ENCODE peak calls at places on chromosomes 11 and 22, in five cellular contexts. One of them, this sample, is unnamed.

GRCh38 chr11:72058416-72059034 is 21.8 kb downstream of the NUMA1 start:
- DNase-seq in fibroblast of lung: peak
- DNase-seq in progenitor cell of endocrine pancreas: no peak
- DNase-seq in astrocyte of the cerebellum: no peak
- DNase-seq in foreskin keratinocyte: peak
- DNase-seq in this sample: peak

GRCh38 chr11:18471995-18472394 is 16.3 kb downstream of the LDHAL6A start:
- DNase-seq in fibroblast of lung: no peak
- DNase-seq in progenitor cell of endocrine pancreas: no peak
- DNase-seq in astrocyte of the cerebellum: no peak
- DNase-seq in foreskin keratinocyte: no peak
- DNase-seq in this sample: no peak

GRCh38 chr11:9138612-9139579 is 47.5 kb upstream of the SCUBE2 start:
- DNase-seq in fibroblast of lung: peak
- DNase-seq in progenitor cell of endocrine pancreas: no peak
- DNase-seq in astrocyte of the cerebellum: peak
- DNase-seq in foreskin keratinocyte: peak
- DNase-seq in this sample: peak

GRCh38 chr22:44930016-44930710 is 79.6 kb downstream of the PHF21B start:
- DNase-seq in fibroblast of lung: no peak
- DNase-seq in progenitor cell of endocrine pancreas: no peak
- DNase-seq in astrocyte of the cerebellum: no peak
- DNase-seq in foreskin keratinocyte: no peak
- DNase-seq in this sample: no peak

GRCh38 chr11:73465019-73465675 is 88.9 kb downstream of the RELT start:
- DNase-seq in fibroblast of lung: no peak
- DNase-seq in progenitor cell of endocrine pancreas: no peak
- DNase-seq in astrocyte of the cerebellum: no peak
- DNase-seq in foreskin keratinocyte: no peak
- DNase-seq in this sample: peak

GRCh38 chr11:36868380-36868779 is 270.3 kb upstream of the RAG2 start:
- DNase-seq in fibroblast of lung: no peak
- DNase-seq in progenitor cell of endocrine pancreas: no peak
- DNase-seq in astrocyte of the cerebellum: no peak
- DNase-seq in foreskin keratinocyte: peak
- DNase-seq in this sample: no peak

GRCh38 chr11:2789331-2789730 is 89.5 kb upstream of the KCNQ1OT1 start:
- DNase-seq in fibroblast of lung: no peak
- DNase-seq in progenitor cell of endocrine pancreas: peak
- DNase-seq in astrocyte of the cerebellum: no peak
- DNase-seq in foreskin keratinocyte: no peak
- DNase-seq in this sample: no peak

GRCh38 chr11:118658372-118659313 is 20.8 kb downstream of the TREH start:
- DNase-seq in fibroblast of lung: peak
- DNase-seq in progenitor cell of endocrine pancreas: no peak
- DNase-seq in astrocyte of the cerebellum: no peak
- DNase-seq in foreskin keratinocyte: no peak
- DNase-seq in this sample: no peak

GRCh38 chr11:118114266-118114665 is 27.5 kb upstream of the SMIM35 start:
- DNase-seq in fibroblast of lung: no peak
- DNase-seq in progenitor cell of endocrine pancreas: no peak
- DNase-seq in astrocyte of the cerebellum: no peak
- DNase-seq in foreskin keratinocyte: no peak
- DNase-seq in this sample: no peak

GRCh38 chr22:37703906-37704305 is 7.1 kb downstream of the TRIOBP start:
- DNase-seq in fibroblast of lung: no peak
- DNase-seq in progenitor cell of endocrine pancreas: no peak
- DNase-seq in astrocyte of the cerebellum: no peak
- DNase-seq in foreskin keratinocyte: no peak
- DNase-seq in this sample: peak

GRCh38 chr22:39622881-39623367 is 52.4 kb downstream of the CACNA1I start:
- DNase-seq in fibroblast of lung: peak
- DNase-seq in progenitor cell of endocrine pancreas: peak
- DNase-seq in astrocyte of the cerebellum: no peak
- DNase-seq in foreskin keratinocyte: no peak
- DNase-seq in this sample: peak

GRCh38 chr11:111905391-111905790 is 6.2 kb downstream of the CRYAB start:
- DNase-seq in fibroblast of lung: no peak
- DNase-seq in progenitor cell of endocrine pancreas: no peak
- DNase-seq in astrocyte of the cerebellum: no peak
- DNase-seq in foreskin keratinocyte: no peak
- DNase-seq in this sample: no peak

GRCh38 chr11:11071483-11071882 is 213.6 kb upstream of the ZBED5 start:
- DNase-seq in fibroblast of lung: no peak
- DNase-seq in progenitor cell of endocrine pancreas: no peak
- DNase-seq in astrocyte of the cerebellum: no peak
- DNase-seq in foreskin keratinocyte: no peak
- DNase-seq in this sample: no peak

GRCh38 chr11:118207079-118207478 is 17.7 kb downstream of the JAML start:
- DNase-seq in fibroblast of lung: no peak
- DNase-seq in progenitor cell of endocrine pancreas: no peak
- DNase-seq in astrocyte of the cerebellum: no peak
- DNase-seq in foreskin keratinocyte: no peak
- DNase-seq in this sample: no peak

GRCh38 chr11:16759857-16760256 is 21.4 kb downstream of the C11orf58 start:
- DNase-seq in fibroblast of lung: no peak
- DNase-seq in progenitor cell of endocrine pancreas: no peak
- DNase-seq in astrocyte of the cerebellum: no peak
- DNase-seq in foreskin keratinocyte: no peak
- DNase-seq in this sample: peak

GRCh38 chr11:87804176-87804575 is 371.1 kb downstream of the RAB38 start:
- DNase-seq in fibroblast of lung: no peak
- DNase-seq in progenitor cell of endocrine pancreas: no peak
- DNase-seq in astrocyte of the cerebellum: no peak
- DNase-seq in foreskin keratinocyte: no peak
- DNase-seq in this sample: no peak

GRCh38 chr11:47271961-47272661 is 2.2 kb downstream of the MADD start:
- DNase-seq in fibroblast of lung: no peak
- DNase-seq in progenitor cell of endocrine pancreas: no peak
- DNase-seq in astrocyte of the cerebellum: no peak
- DNase-seq in foreskin keratinocyte: no peak
- DNase-seq in this sample: no peak

GRCh38 chr11:106399075-106399500 is 321.6 kb downstream of the AASDHPPT start:
- DNase-seq in fibroblast of lung: peak
- DNase-seq in progenitor cell of endocrine pancreas: no peak
- DNase-seq in astrocyte of the cerebellum: peak
- DNase-seq in foreskin keratinocyte: peak
- DNase-seq in this sample: peak

GRCh38 chr11:115676206-115676605 is 172.0 kb upstream of the CADM1 start:
- DNase-seq in fibroblast of lung: no peak
- DNase-seq in progenitor cell of endocrine pancreas: no peak
- DNase-seq in astrocyte of the cerebellum: no peak
- DNase-seq in foreskin keratinocyte: no peak
- DNase-seq in this sample: no peak

GRCh38 chr11:115672999-115673411 is 168.8 kb upstream of the CADM1 start:
- DNase-seq in fibroblast of lung: peak
- DNase-seq in progenitor cell of endocrine pancreas: no peak
- DNase-seq in astrocyte of the cerebellum: peak
- DNase-seq in foreskin keratinocyte: no peak
- DNase-seq in this sample: peak

GRCh38 chr11:115674176-115674575 is 170.0 kb upstream of the CADM1 start:
- DNase-seq in fibroblast of lung: no peak
- DNase-seq in progenitor cell of endocrine pancreas: no peak
- DNase-seq in astrocyte of the cerebellum: no peak
- DNase-seq in foreskin keratinocyte: no peak
- DNase-seq in this sample: no peak

GRCh38 chr11:115673720-115674119 is 169.5 kb upstream of the CADM1 start:
- DNase-seq in fibroblast of lung: no peak
- DNase-seq in progenitor cell of endocrine pancreas: no peak
- DNase-seq in astrocyte of the cerebellum: no peak
- DNase-seq in foreskin keratinocyte: no peak
- DNase-seq in this sample: no peak

DNA sequence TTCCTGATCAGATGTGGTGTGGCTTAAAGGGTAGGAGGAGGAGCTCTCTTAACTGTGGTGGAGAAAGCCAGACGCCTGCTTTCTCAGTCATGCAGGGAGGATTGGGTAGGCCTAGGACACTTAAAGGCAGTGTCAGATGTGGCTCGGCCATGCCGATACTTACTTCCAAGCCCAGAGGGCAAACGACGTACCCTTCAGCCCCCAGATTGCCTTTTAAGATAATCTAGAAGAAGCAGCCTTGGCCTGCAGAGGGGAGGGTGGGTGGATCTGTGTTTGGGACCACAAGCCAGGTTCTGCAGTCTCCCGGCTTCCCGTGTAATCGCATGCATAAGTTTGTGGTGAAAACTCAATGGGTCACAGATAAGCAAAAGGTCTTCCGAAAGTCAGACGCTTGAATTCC is 170.6 kb upstream of the CADM1 start:
- DNase-seq in fibroblast of lung: no peak
- DNase-seq in progenitor cell of endocrine pancreas: no peak
- DNase-seq in astrocyte of the cerebellum: no peak
- DNase-seq in foreskin keratinocyte: no peak
- DNase-seq in this sample: no peak
- TF ChIP-seq CTCF in fibroblast of lung: no peak
- TF ChIP-seq CTCF in progenitor cell of endocrine pancreas: no peak
- TF ChIP-seq CTCF in astrocyte of the cerebellum: no peak
- TF ChIP-seq CTCF in foreskin keratinocyte: no peak
- TF ChIP-seq CTCF in this sample: no peak

DNA sequence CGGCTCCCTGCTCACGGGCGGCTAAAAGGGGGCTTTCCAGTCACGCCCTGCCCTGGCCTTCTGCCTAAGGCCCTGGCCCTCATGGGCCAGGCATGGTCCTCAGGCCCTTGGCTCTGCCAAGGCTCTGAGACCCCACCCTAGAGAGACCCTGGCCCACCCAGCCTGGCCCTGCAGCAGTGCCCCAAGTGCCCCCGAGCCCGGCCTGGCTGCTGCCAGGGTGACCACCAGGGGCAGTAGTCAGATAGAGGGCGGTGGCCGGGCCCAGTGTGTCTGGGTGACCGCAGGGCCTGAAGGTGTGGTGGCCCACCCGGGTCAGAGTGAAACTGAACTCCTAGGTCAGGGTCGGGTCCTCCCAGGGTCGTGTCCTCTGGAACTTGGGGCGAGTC is 29.4 kb upstream of the CCDC188 start:
- DNase-seq in fibroblast of lung: no peak
- DNase-seq in progenitor cell of endocrine pancreas: no peak
- DNase-seq in astrocyte of the cerebellum: no peak
- DNase-seq in foreskin keratinocyte: no peak
- DNase-seq in this sample: no peak
- TF ChIP-seq CTCF in fibroblast of lung: no peak
- TF ChIP-seq CTCF in progenitor cell of endocrine pancreas: peak
- TF ChIP-seq CTCF in astrocyte of the cerebellum: peak
- TF ChIP-seq CTCF in foreskin keratinocyte: no peak
- TF ChIP-seq CTCF in this sample: peak

GRCh38 chr11:66636411-66636810 is 2.1 kb upstream of the RBM4 start:
- DNase-seq in fibroblast of lung: no peak
- DNase-seq in progenitor cell of endocrine pancreas: no peak
- DNase-seq in astrocyte of the cerebellum: no peak
- DNase-seq in foreskin keratinocyte: no peak
- DNase-seq in this sample: no peak

GRCh38 chr11:66637557-66638176 is 836 bp upstream of the RBM4 start:
- DNase-seq in fibroblast of lung: no peak
- DNase-seq in progenitor cell of endocrine pancreas: no peak
- DNase-seq in astrocyte of the cerebellum: no peak
- DNase-seq in foreskin keratinocyte: no peak
- DNase-seq in this sample: no peak

GRCh38 chr11:66641834-66642233 is 3.3 kb downstream of the RBM4 start:
- DNase-seq in fibroblast of lung: no peak
- DNase-seq in progenitor cell of endocrine pancreas: no peak
- DNase-seq in astrocyte of the cerebellum: no peak
- DNase-seq in foreskin keratinocyte: no peak
- DNase-seq in this sample: peak

GRCh38 chr11:66639066-66639813 is 737 bp downstream of the RBM4 start:
- DNase-seq in fibroblast of lung: peak
- DNase-seq in progenitor cell of endocrine pancreas: no peak
- DNase-seq in astrocyte of the cerebellum: no peak
- DNase-seq in foreskin keratinocyte: no peak
- DNase-seq in this sample: peak

DNA sequence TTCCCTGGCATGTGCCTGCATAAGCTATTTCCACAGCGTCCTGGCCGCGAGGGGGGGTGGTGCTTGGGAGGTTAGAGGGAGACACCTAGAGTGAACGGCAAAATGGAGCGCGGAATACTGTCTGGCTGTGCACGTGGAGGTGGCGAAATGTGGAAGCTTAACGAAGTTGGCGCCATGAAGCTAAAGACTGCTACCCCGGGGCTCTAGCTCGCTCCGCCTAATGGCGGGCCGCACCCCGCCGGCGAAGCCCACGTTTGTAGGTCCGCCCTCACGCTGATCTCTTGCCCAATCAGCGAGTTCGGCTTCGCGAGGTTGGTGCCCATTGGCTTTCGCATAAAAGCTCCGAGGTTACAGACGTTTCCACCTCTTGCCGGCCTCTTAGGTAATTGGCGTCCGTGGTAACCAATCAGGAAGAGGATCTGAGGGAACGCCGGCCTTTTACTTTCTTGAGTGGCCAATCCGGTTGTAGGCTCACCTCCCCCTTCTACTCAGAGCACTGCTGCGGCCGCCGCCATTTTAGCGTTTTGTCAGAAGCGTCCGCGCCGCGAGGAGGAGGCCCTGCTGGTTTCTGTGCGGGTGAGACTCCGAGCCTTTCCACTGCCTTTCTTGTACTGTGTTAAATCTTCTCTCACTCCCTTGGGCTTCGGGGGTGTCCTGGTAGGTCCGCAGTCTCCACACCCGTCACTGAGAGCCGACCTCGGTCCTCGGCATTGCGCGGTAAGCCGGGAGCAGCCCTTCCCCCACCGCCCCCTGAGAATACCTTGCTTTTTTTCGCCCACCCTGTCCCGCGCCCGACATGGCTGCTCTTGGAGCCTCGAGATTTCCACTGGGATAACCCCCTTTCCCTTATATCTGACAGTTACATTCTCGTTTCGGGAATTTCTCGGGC is at the start of gene RBM4:
- DNase-seq in fibroblast of lung: peak
- DNase-seq in progenitor cell of endocrine pancreas: peak
- DNase-seq in astrocyte of the cerebellum: peak
- DNase-seq in foreskin keratinocyte: peak
- DNase-seq in this sample: peak
- TF ChIP-seq CTCF in fibroblast of lung: no peak
- TF ChIP-seq CTCF in progenitor cell of endocrine pancreas: no peak
- TF ChIP-seq CTCF in astrocyte of the cerebellum: peak
- TF ChIP-seq CTCF in foreskin keratinocyte: peak
- TF ChIP-seq CTCF in this sample: peak

DNA sequence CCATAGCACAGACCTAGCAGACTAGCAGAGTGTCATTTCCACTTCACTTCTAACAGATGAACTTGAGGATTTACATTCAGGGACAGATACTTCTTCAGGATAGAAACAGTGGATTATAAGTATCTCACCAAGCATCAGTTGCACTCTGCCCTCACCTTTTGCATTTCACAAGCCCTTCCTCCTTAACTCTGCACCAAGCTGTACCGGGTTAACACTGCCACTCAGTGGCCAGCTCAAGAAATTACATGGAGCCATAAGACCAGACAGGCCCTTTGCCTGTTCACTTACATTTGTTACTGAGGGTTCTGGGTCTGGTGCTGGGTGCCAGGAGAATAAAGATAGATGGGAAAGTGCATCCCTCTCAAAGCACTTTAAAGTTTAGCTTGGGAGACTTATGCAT is 309.8 kb downstream of the SHANK2 start:
- DNase-seq in fibroblast of lung: peak
- DNase-seq in progenitor cell of endocrine pancreas: no peak
- DNase-seq in astrocyte of the cerebellum: no peak
- DNase-seq in foreskin keratinocyte: no peak
- DNase-seq in this sample: peak
- TF ChIP-seq CTCF in fibroblast of lung: no peak
- TF ChIP-seq CTCF in progenitor cell of endocrine pancreas: peak
- TF ChIP-seq CTCF in astrocyte of the cerebellum: no peak
- TF ChIP-seq CTCF in foreskin keratinocyte: peak
- TF ChIP-seq CTCF in this sample: peak